ENCODE peak calls at places on chromosomes 12 and 14, in eight cellular contexts. X is K562, I is HCT116, P is H1, J is GM12878, B is A549, F is HepG2, Z is SK-N-SH. C is an unnamed sample.

GRCh38 chr14:89720741-89721315 is 233.7 kb downstream of the EFCAB11 start:
- DNase-seq in X (no peak), I (no peak), P (no peak), J (peak; percentile 50), B (no peak), F (no peak), Z (peak; percentile 18), C (no peak)

GRCh38 chr14:102096569-102097188 is 9.8 kb upstream of the HSP90AA1 start:
- DNase-seq in X (peak; percentile 52), I (peak; percentile 50), P (peak; percentile 88), J (no peak), B (peak; percentile 70), F (peak; percentile 63), Z (peak; percentile 80), C (peak; percentile 74)

GRCh38 chr14:36096090-36096489 is 80.4 kb downstream of the PTCSC3 start:
- DNase-seq in X (no peak), I (no peak), P (no peak), J (no peak), B (no peak), F (no peak), Z (no peak), C (peak; percentile 52)

GRCh38 chr12:108638141-108638823 is 4.6 kb upstream of the SELPLG start:
- DNase-seq in X (no peak), I (no peak), P (no peak), J (no peak), B (no peak), F (no peak), Z (no peak), C (no peak)

GRCh38 chr14:102665665-102666064 is 73.2 kb downstream of the RCOR1 start:
- DNase-seq in X (peak; percentile 43), I (no peak), P (no peak), J (no peak), B (no peak), F (no peak), Z (no peak), C (no peak)

GRCh38 chr12:24752763-24753462 is 196.0 kb downstream of the BCAT1 start:
- DNase-seq in X (no peak), I (no peak), P (no peak), J (no peak), B (no peak), F (peak; percentile 65), Z (no peak), C (no peak)

GRCh38 chr12:121038861-121039654 is at the start of gene OASL:
- DNase-seq in X (no peak), I (no peak), P (no peak), J (peak; percentile 63), B (no peak), F (no peak), Z (peak; percentile 34), C (no peak)

GRCh38 chr14:37539992-37540391 is 55.1 kb downstream of the FOXA1 start:
- DNase-seq in X (no peak), I (no peak), P (no peak), J (no peak), B (no peak), F (no peak), Z (no peak), C (no peak)

GRCh38 chr12:121961195-121961879 is 42.9 kb downstream of the CFAP251 start:
- DNase-seq in X (no peak), I (no peak), P (no peak), J (no peak), B (no peak), F (no peak), Z (no peak), C (no peak)

GRCh38 chr12:86666311-86666710 is 410.1 kb upstream of the MGAT4C start:
- DNase-seq in X (no peak), I (no peak), P (no peak), J (no peak), B (no peak), F (no peak), Z (no peak), C (no peak)

GRCh38 chr12:110270125-110270962 is 10.7 kb upstream of the ATP2A2 start:
- DNase-seq in X (peak; percentile 70), I (no peak), P (no peak), J (no peak), B (peak; percentile 82), F (peak; percentile 95), Z (peak; percentile 64), C (peak; percentile 73)

GRCh38 chr12:92065018-92065499 is 80.6 kb downstream of the BTG1 start:
- DNase-seq in X (no peak), I (no peak), P (no peak), J (peak; percentile 78), B (peak; percentile 83), F (peak; percentile 53), Z (no peak), C (peak; percentile 61)

GRCh38 chr12:10716704-10717315 is 6.3 kb downstream of the YBX3 start:
- DNase-seq in X (no peak), I (peak; percentile 75), P (no peak), J (no peak), B (peak; percentile 69), F (no peak), Z (no peak), C (peak; percentile 92)

GRCh38 chr14:66403183-66403582 is 83.0 kb upstream of the CCDC196 start:
- DNase-seq in X (no peak), I (no peak), P (no peak), J (no peak), B (peak; percentile 59), F (peak; percentile 40), Z (no peak), C (peak; percentile 28)

GRCh38 chr14:62409909-62410308 is 635.3 kb downstream of the KCNH5 start:
- DNase-seq in X (no peak), I (no peak), P (no peak), J (no peak), B (no peak), F (no peak), Z (no peak), C (peak; percentile 80)
- TF ChIP-seq RAD21 in X (no peak), I (no peak), P (no peak), J (no peak), B (no peak), F (no peak), Z (no peak), C (no peak)

GRCh38 chr12:79676579-79676978 is 14.2 kb downstream of the PAWR start:
- DNase-seq in X (no peak), I (no peak), P (no peak), J (no peak), B (no peak), F (no peak), Z (no peak), C (no peak)

GRCh38 chr12:79681008-79681590 is 9.7 kb downstream of the PAWR start:
- DNase-seq in X (no peak), I (no peak), P (no peak), J (no peak), B (peak; percentile 41), F (no peak), Z (no peak), C (peak; percentile 83)

GRCh38 chr12:79680051-79680450 is 10.7 kb downstream of the PAWR start:
- DNase-seq in X (no peak), I (no peak), P (no peak), J (no peak), B (no peak), F (no peak), Z (no peak), C (no peak)

GRCh38 chr12:79677667-79678066 is 13.1 kb downstream of the PAWR start:
- DNase-seq in X (no peak), I (no peak), P (no peak), J (no peak), B (no peak), F (no peak), Z (no peak), C (no peak)

GRCh38 chr12:79678306-79678705 is 12.5 kb downstream of the PAWR start:
- DNase-seq in X (no peak), I (no peak), P (no peak), J (no peak), B (no peak), F (no peak), Z (no peak), C (no peak)
- TF ChIP-seq RAD21 in X (no peak), I (no peak), P (no peak), J (no peak), B (no peak), F (no peak), Z (no peak), C (no peak)

DNA sequence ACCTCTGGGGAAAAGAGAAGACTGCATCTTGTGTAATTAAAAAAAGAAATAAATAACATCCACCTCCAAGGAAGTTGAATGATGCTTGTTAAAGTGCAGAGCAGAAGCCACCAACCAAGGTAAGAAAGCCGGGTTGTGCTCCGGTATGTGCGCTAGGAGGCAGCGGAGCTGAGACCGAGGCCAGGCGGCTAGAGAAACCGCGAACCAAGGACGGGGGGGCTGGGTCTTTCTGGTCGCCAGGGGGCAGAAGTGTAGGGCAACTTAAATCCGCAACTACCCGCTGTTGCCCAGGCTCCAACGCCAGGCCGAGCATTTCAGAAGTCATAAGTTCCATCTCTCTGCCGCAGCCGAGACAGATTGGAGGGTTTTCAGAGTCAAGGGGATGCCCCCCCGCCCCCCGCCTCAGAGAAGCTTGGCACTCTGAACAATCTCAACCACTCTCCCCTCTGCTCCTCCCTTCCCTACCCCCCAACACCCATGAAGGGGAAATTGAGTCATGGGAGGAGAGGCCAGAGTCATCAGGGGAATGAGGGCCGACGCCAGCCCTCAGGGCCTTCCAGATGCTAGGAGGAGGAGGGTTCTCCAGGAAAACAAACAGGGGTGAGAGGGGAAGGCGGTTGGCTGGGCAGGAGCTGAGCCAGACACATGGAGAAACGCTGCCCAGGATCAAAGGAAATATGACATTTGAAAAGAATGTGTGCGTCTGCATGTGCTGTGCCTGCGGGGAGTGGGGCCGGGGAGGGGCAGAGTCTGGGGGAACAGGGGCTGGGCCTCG is 2.2 kb upstream of the NFATC4 start:
- DNase-seq in X (peak; percentile 33), I (peak; percentile 85), P (peak; percentile 87), J (peak; percentile 38), B (peak; percentile 86), F (peak; percentile 93), Z (peak; percentile 79), C (peak; percentile 88)
- TF ChIP-seq RAD21 in X (no peak), I (peak; percentile 81), P (peak; percentile 77), J (peak; percentile 70), B (peak; percentile 41), F (peak; percentile 100), Z (peak; percentile 81), C (peak; percentile 84)

DNA sequence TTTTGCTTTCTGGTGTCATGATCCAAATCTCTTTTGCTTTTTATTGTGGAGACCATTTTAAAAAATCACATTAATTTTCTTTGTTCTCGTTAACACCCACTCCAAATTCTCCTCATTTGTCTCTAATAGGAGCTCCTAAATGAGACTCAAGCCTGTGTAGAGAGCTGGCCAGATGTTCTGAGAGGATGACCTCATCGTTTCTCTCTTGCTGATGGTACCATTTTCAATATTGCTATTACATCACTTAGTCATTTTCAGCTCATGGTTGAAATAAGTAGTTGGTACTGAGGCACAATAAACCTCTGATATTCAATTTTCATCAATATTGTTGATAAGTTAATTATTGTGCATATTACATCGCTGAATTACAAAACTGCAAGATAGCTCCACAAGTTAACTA is 31.5 kb downstream of the SPTB start:
- DNase-seq in X (no peak), I (no peak), P (no peak), J (no peak), B (no peak), F (no peak), Z (no peak), C (no peak)
- TF ChIP-seq RAD21 in X (no peak), I (no peak), P (no peak), J (no peak), B (no peak), F (no peak), Z (no peak), C (no peak)

GRCh38 chr12:126860210-126860609 is 1406.8 kb upstream of the TMEM132C start:
- DNase-seq in X (no peak), I (no peak), P (peak; percentile 3), J (no peak), B (no peak), F (no peak), Z (no peak), C (no peak)
- TF ChIP-seq RAD21 in X (no peak), I (no peak), P (no peak), J (no peak), B (no peak), F (no peak), Z (no peak), C (no peak)